ENCODE peak calls at places on chromosomes 4 and X, in five cellular contexts. P is M059J; Q is activated T-helper 1 cell treated with anti-CD3 and anti-CD28 coated beads, Interleukin-12 subunit alpha, Interleukin-12 subunit beta, Interleukin-2, Interleukin-4 antibody, amounts not matched to agents 30 ng/mL and 10 ng/mL and 1 ng/mL, durations not matched to agents 14 hours and 24 hours and 36 hours; U is T-helper 2 cell; Y is nucleus accumbens. M is an unnamed sample.

GRCh38 chr4:168731006-168731636 is 234.3 kb downstream of the PALLD start:
- DNase-seq in P (peak), U (no peak), Y (no peak), Q (no peak), M (no peak)

GRCh38 chr4:141416219-141416618 is 195.5 kb downstream of the ZNF330 start:
- DNase-seq in Y (no peak), P (peak), U (no peak), Q (no peak), M (no peak)

GRCh38 chrX:112941209-112941788 is 100.7 kb upstream of the AMOT start:
- DNase-seq in Y (no peak), U (no peak), Q (no peak), P (peak), M (no peak)

GRCh38 chrX:121336831-121337421 is 289.5 kb downstream of the GLUD2 start:
- DNase-seq in Y (no peak), U (no peak), Q (no peak), P (no peak), M (no peak)

GRCh38 chr4:182881928-182882327 is 35.3 kb downstream of the DCTD start:
- DNase-seq in Y (no peak), P (no peak), Q (no peak), U (no peak), M (no peak)

GRCh38 chr4:25524616-25525146 is 131.0 kb upstream of the SLC34A2 start:
- DNase-seq in Q (no peak), P (no peak), U (no peak), Y (no peak), M (no peak)

GRCh38 chrX:14832151-14832550 is 40.7 kb downstream of the FANCB start:
- DNase-seq in Y (no peak), U (no peak), Q (no peak), P (peak), M (no peak)

GRCh38 chr4:106690487-106690886 is 321.9 kb upstream of the GIMD1 start:
- DNase-seq in P (peak), U (no peak), Y (no peak), Q (no peak), M (no peak)

GRCh38 chrX:69182818-69183375 is 17.6 kb upstream of the PJA1 start:
- DNase-seq in Y (no peak), P (peak), U (no peak), Q (no peak), M (no peak)

GRCh38 chrX:13165747-13166146 is 121.3 kb upstream of the FAM9C start:
- DNase-seq in U (no peak), P (no peak), Y (no peak), Q (no peak), M (no peak)

GRCh38 chr4:153110739-153111138 is 93.5 kb upstream of the TRIM2 start:
- DNase-seq in P (no peak), Y (no peak), Q (no peak), U (no peak), M (no peak)

GRCh38 chrX:47723689-47724088 is 64.7 kb upstream of the UXT start:
- DNase-seq in Y (no peak), Q (peak), P (no peak), U (no peak), M (peak)

GRCh38 chrX:106649523-106650428 is 38.0 kb downstream of the RADX start:
- DNase-seq in P (no peak), U (no peak), Q (no peak), Y (no peak), M (no peak)

GRCh38 chrX:40318796-40319195 is 221.0 kb upstream of the BCOR start:
- DNase-seq in P (no peak), Q (no peak), Y (no peak), U (no peak), M (peak)

GRCh38 chr4:7195546-7196282 is 3.4 kb downstream of the SORCS2 start:
- DNase-seq in Q (no peak), Y (no peak), U (no peak), P (no peak), M (no peak)

GRCh38 chr4:76753814-76754213 is 144.1 kb downstream of the SOWAHB start:
- DNase-seq in U (no peak), Y (no peak), P (peak), Q (no peak), M (no peak)

GRCh38 chrX:3184176-3184930 is 143.1 kb downstream of the ARSF start:
- DNase-seq in Y (no peak), U (no peak), Q (no peak), P (peak), M (no peak)

GRCh38 chr4:169293343-169294176 is 22.8 kb upstream of the SH3RF1 start:
- DNase-seq in U (no peak), P (no peak), Q (no peak), Y (no peak), M (no peak)

M was measured in WERI-Rb-1.